ENCODE peak calls at places on chromosomes 7 and 10, in ten cellular contexts. J is heart right ventricle; B is CD8-positive, alpha-beta memory T cell; E is IMR-90; G is dorsolateral prefrontal cortex; R is OCI-LY7; I is substantia nigra; T is A549; L is uterus; O is AG04450. X is an unnamed sample.
A peak's percentile ranks its signal among the peaks of the same experiment; 100 is the strongest.

GRCh38 chr7:35846816-35847412 is 46.1 kb downstream of the SEPTIN7 start:
- DNase-seq in L (no peak), B (no peak), R (no peak), I (no peak), G (no peak), J (no peak), O (no peak), T (no peak), E (no peak), X (no peak)

GRCh38 chr7:142377567-142377966 is 119.7 kb upstream of the PRSS58 start:
- DNase-seq in R (no peak), J (no peak), B (no peak), G (no peak), L (no peak), O (no peak), E (no peak), T (no peak), I (no peak), X (no peak)

GRCh38 chr7:132386249-132386681 is 190.0 kb downstream of the PLXNA4 start:
- DNase-seq in L (no peak), R (no peak), G (no peak), O (no peak), E (no peak), I (peak; percentile 49), B (no peak), J (peak; percentile 38), T (no peak), X (peak; percentile 64)

GRCh38 chr7:2689951-2690705 is 2.1 kb downstream of the AMZ1 start:
- DNase-seq in L (no peak), R (no peak), G (no peak), O (no peak), J (no peak), T (no peak), I (no peak), E (peak; percentile 53), B (no peak), X (no peak)

GRCh38 chr10:103605359-103606156 is 112.1 kb downstream of the NEURL1 start:
- DNase-seq in L (peak; percentile 76), B (peak; percentile 24), J (peak; percentile 66), G (no peak), T (peak; percentile 74), R (peak; percentile 29), E (peak; percentile 43), O (no peak), I (no peak), X (no peak)

GRCh38 chr10:103578782-103579382 is 85.4 kb downstream of the NEURL1 start:
- DNase-seq in O (no peak), J (no peak), T (peak; percentile 33), I (no peak), R (no peak), E (no peak), B (no peak), G (no peak), L (no peak), X (no peak)

GRCh38 chr10:30456262-30456661 is 22.3 kb downstream of the MAP3K8 start:
- DNase-seq in I (no peak), O (no peak), G (no peak), L (no peak), E (no peak), T (no peak), R (peak; percentile 83), J (no peak), B (peak; percentile 27), X (peak; percentile 22)

GRCh38 chr7:29013931-29014330 is 55.8 kb upstream of the TRIL start:
- DNase-seq in T (no peak), J (no peak), R (no peak), I (no peak), E (no peak), G (no peak), O (no peak), B (no peak), L (no peak), X (no peak)

GRCh38 chr7:98559958-98560357 is 57.1 kb upstream of the NPTX2 start:
- DNase-seq in I (no peak), L (no peak), G (no peak), O (no peak), R (peak; percentile 34), E (no peak), B (no peak), J (no peak), T (no peak), X (no peak)

GRCh38 chr10:115093286-115093775 is at the start of gene ATRNL1:
- DNase-seq in L (no peak), R (no peak), O (no peak), T (no peak), I (no peak), B (no peak), G (no peak), E (no peak), J (peak; percentile 13), X (no peak)

GRCh38 chr7:69656890-69657289 is 58.6 kb downstream of the AUTS2 start:
- DNase-seq in I (no peak), E (no peak), L (peak; percentile 53), G (no peak), R (no peak), T (no peak), J (peak; percentile 74), B (no peak), O (no peak), X (peak; percentile 62)

GRCh38 chr10:103991393-103992128 is 24.6 kb downstream of the SLK start:
- DNase-seq in T (no peak), B (no peak), L (no peak), R (no peak), I (no peak), E (no peak), J (no peak), O (no peak), G (no peak), X (no peak)

GRCh38 chr10:24513155-24513554 is 210.5 kb downstream of the ARHGAP21 start:
- DNase-seq in G (no peak), O (no peak), B (no peak), J (no peak), L (no peak), E (peak; percentile 34), I (no peak), T (no peak), R (no peak), X (no peak)

GRCh38 chr7:48962821-48963505 is 38.6 kb downstream of the CDC14C start:
- DNase-seq in L (no peak), B (no peak), O (no peak), E (no peak), R (no peak), I (no peak), J (no peak), T (no peak), G (no peak), X (peak; percentile 19)

GRCh38 chr10:24891823-24892222 is 60.6 kb downstream of the PRTFDC1 start:
- DNase-seq in E (peak; percentile 92), R (no peak), I (no peak), B (no peak), L (no peak), J (no peak), T (no peak), O (peak; percentile 72), G (no peak), X (no peak)

GRCh38 chr7:106217089-106217542 is 67.7 kb downstream of the NAMPT start:
- DNase-seq in G (no peak), I (no peak), E (peak; percentile 42), J (peak; percentile 63), R (no peak), O (no peak), T (peak; percentile 38), B (no peak), L (peak; percentile 79), X (peak; percentile 71)
- H3K27ac ChIP-seq in G (peak overlapping the region; percentile 10), I (no peak overlapping the region), E (peak overlapping the region; percentile 67), J (peak overlapping the region; percentile 81), R (no peak overlapping the region), O (peak overlapping the region; percentile 66), T (peak overlapping the region; percentile 87), B (peak overlapping the region; percentile 57), L (peak overlapping the region; percentile 85), X (peak overlapping the region; percentile 97)

DNA sequence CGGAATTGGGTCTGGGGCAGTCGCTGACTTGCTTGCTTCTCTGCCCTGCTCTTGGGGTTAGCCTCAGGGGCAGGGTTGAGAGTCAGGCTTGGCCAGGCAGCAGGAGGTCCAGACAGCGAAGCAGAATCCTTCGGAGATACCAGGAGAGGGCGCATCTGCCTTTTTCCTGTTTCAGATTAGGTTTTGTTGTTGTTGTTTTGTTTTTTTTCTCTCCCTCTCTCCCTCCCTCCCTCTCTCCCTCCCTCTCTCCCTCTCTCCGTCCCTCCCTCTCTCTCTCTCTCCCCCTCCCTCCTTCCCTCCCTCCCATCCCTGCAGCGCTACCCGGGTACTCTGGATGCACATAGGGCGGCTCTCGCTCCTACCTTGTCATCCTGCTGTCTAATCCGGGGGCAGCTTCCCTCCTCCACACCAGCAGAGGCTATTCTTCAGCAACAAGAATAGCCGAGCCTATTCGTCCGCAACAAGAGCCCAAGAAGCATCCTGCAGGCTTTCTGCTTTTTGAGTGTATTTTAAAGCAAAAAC is 758 bp upstream of the OPTN start:
- DNase-seq in J (peak; percentile 46), I (peak; percentile 47), R (peak; percentile 50), E (peak; percentile 57), O (no peak), L (peak; percentile 61), G (peak; percentile 58), T (peak; percentile 74), B (no peak), X (no peak)
- H3K27ac ChIP-seq in J (peak overlapping the region; percentile 99), I (peak overlapping the region; percentile 97), R (no peak overlapping the region), E (peak overlapping the region; percentile 90), O (peak overlapping the region; percentile 82), L (peak overlapping the region; percentile 88), G (peak overlapping the region; percentile 84), T (peak overlapping the region; percentile 98), B (peak overlapping the region; percentile 89), X (peak overlapping the region; percentile 96)

DNA sequence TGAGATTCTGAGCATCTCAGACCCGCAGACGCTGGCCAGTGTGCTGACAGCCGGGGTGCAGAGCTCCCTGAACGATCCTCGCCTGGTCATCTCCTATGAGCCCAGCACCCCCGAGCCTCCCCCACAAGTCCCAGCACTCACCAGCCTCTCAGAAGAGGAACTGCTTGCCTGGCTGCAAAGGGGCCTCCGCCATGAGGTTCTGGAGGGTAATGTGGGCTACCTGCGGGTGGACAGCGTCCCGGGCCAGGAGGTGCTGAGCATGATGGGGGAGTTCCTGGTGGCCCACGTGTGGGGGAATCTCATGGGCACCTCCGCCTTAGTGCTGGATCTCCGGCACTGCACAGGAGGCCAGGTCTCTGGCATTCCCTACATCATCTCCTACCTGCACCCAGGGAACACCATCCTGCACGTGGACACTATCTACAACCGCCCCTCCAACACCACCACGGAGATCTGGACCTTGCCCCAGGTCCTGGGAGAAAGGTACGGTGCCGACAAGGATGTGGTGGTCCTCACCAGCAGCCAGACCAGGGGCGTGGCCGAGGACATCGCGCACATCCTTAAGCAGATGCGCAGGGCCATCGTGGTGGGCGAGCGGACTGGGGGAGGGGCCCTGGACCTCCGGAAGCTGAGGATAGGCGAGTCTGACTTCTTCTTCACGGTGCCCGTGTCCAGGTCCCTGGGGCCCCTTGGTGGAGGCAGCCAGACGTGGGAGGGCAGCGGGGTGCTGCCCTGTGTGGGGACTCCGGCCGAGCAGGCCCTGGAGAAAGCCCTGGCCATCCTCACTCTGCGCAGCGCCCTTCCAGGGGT is 703 bp downstream of the RBP3 start:
- DNase-seq in E (no peak), J (no peak), I (no peak), O (no peak), R (no peak), B (no peak), G (no peak), L (no peak), T (no peak), X (no peak)
- H3K27ac ChIP-seq in E (no peak overlapping the region), J (no peak overlapping the region), I (no peak overlapping the region), O (no peak overlapping the region), R (no peak overlapping the region), B (no peak overlapping the region), G (no peak overlapping the region), L (no peak overlapping the region), T (no peak overlapping the region), X (no peak overlapping the region)

GRCh38 chr7:85716353-85716752 is 529.5 kb upstream of the SEMA3D start:
- DNase-seq in G (no peak), I (no peak), R (no peak), L (no peak), J (no peak), B (no peak), O (no peak), T (no peak), E (peak; percentile 11), X (no peak)

GRCh38 chr7:85719981-85720963 is 533.4 kb upstream of the SEMA3D start:
- DNase-seq in R (no peak), T (no peak), J (no peak), O (no peak), G (no peak), B (no peak), I (no peak), E (peak; percentile 43), L (no peak), X (no peak)
- H3K27ac ChIP-seq in R (no peak overlapping the region), T (peak overlapping the region; percentile 76), J (no peak overlapping the region), O (no peak overlapping the region), G (no peak overlapping the region), B (no peak overlapping the region), I (no peak overlapping the region), E (no peak overlapping the region), L (no peak overlapping the region), X (no peak overlapping the region)